ENCODE peak calls at places on chromosomes 11 and 22, in eight cellular contexts. W is AG04450, N is MM.1S, B is neural progenitor cell, J is heart left ventricle, D is cardiac muscle cell, F is A549, E is HepG2. M is an unnamed sample.

GRCh38 chr11:86245369-86246292 is 1.1 kb downstream of the EED start:
- DNase-seq in W (no peak), N (no peak), B (peak; percentile 48), J (no peak), D (peak; percentile 19), F (no peak), E (peak; percentile 23), M (peak; percentile 92)

GRCh38 chr22:45551310-45552016 is 48.8 kb downstream of the FBLN1 start:
- DNase-seq in W (no peak), N (no peak), B (no peak), J (peak; percentile 31), D (peak; percentile 28), F (no peak), E (no peak), M (no peak)

GRCh38 chr22:17117890-17118289 is 3.3 kb downstream of the TMEM121B start:
- DNase-seq in W (no peak), N (no peak), B (no peak), J (no peak), D (no peak), F (no peak), E (no peak), M (no peak)

GRCh38 chr11:96309001-96309642 is 33.9 kb downstream of the MAML2 start:
- DNase-seq in W (no peak), N (no peak), B (peak; percentile 12), J (no peak), D (peak; percentile 82), F (no peak), E (no peak), M (no peak)

GRCh38 chr22:46149998-46150549 is at the start of gene PPARA:
- DNase-seq in W (peak; percentile 13), N (peak; percentile 90), B (peak; percentile 82), J (peak; percentile 93), D (peak; percentile 89), F (peak; percentile 51), E (peak; percentile 46), M (no peak)

GRCh38 chr11:96817488-96817887 is 427.7 kb downstream of the JRKL start:
- DNase-seq in W (no peak), N (no peak), B (no peak), J (no peak), D (peak; percentile 27), F (no peak), E (no peak), M (no peak)

GRCh38 chr11:113628912-113629311 is 77.2 kb downstream of the TMPRSS5 start:
- DNase-seq in W (no peak), N (no peak), B (peak; percentile 76), J (no peak), D (no peak), F (no peak), E (no peak), M (no peak)

GRCh38 chr11:133904818-133905515 is 51.8 kb downstream of the IGSF9B start:
- DNase-seq in W (no peak), N (no peak), B (no peak), J (no peak), D (no peak), F (no peak), E (no peak), M (no peak)

GRCh38 chr22:17772963-17773605 is 1.2 kb downstream of the BID start:
- DNase-seq in W (no peak), N (no peak), B (no peak), J (no peak), D (peak; percentile 37), F (no peak), E (no peak), M (no peak)

DNA sequence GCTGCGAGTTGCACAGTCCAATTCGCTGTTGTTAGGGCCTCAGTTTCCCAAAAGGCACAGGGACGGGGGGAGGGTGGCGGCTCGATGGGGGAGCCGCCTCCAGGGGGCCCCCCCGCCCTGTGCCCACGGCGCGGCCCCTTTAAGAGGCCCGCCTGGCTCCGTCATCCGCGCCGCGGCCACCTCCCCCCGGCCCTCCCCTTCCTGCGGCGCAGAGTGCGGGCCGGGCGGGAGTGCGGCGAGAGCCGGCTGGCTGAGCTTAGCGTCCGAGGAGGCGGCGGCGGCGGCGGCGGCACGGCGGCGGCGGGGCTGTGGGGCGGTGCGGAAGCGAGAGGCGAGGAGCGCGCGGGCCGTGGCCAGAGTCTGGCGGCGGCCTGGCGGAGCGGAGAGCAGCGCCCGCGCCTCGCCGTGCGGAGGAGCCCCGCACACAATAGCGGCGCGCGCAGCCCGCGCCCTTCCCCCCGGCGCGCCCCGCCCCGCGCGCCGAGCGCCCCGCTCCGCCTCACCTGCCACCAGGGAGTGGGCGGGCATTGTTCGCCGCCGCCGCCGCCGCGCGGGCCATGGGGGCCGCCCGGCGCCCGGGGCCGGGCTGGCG is at the start of gene BCR:
- DNase-seq in W (no peak), N (peak; percentile 84), B (peak; percentile 87), J (peak; percentile 76), D (peak; percentile 78), F (peak; percentile 42), E (no peak), M (no peak)
- H3K27ac ChIP-seq in W (no peak within 1 kb of the TSS), N (peak within 1 kb of the TSS; percentile 92), B (no peak within 1 kb of the TSS), J (peak within 1 kb of the TSS; percentile 46), D (no peak within 1 kb of the TSS), F (peak within 1 kb of the TSS; percentile 99), E (peak within 1 kb of the TSS; percentile 69), M (peak within 1 kb of the TSS; percentile 86)

GRCh38 chr11:2647953-2648352 is 51.8 kb downstream of the KCNQ1OT1 start:
- DNase-seq in W (no peak), N (no peak), B (no peak), J (no peak), D (no peak), F (no peak), E (no peak), M (no peak)

GRCh38 chr11:2647167-2647566 is 52.6 kb downstream of the KCNQ1OT1 start:
- DNase-seq in W (no peak), N (no peak), B (no peak), J (no peak), D (no peak), F (no peak), E (no peak), M (no peak)

GRCh38 chr11:2643746-2644145 is 56.0 kb downstream of the KCNQ1OT1 start:
- DNase-seq in W (no peak), N (no peak), B (no peak), J (no peak), D (no peak), F (no peak), E (no peak), M (no peak)

GRCh38 chr11:2644844-2645778 is 54.7 kb downstream of the KCNQ1OT1 start:
- DNase-seq in W (no peak), N (no peak), B (no peak), J (no peak), D (no peak), F (no peak), E (no peak), M (no peak)

DNA sequence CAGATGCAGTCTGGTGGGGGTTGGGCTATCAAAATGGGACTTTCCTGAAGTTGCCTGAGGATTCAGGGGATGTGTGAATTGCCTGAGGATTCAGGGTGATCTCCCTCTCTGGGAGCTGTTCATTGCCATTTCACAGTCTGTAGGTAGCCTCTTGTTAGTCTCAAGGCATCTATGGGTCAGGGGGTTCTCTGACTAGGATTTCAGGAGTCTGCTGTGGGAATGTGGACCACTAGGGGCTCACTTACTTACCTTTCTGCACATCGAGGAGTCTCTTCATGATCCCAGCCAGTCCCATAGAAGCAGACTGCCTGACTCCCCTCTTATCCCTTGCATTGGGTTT is 54.0 kb downstream of the KCNQ1OT1 start:
- DNase-seq in W (no peak), N (no peak), B (no peak), J (no peak), D (no peak), F (no peak), E (no peak), M (no peak)
- H3K9me3 ChIP-seq in W (peaks cover 25% of the 10 kb centered on the region), N (no peaks in the 10 kb centered on the region), B (peaks cover 66% of the 10 kb centered on the region), J (peaks cover 96% of the 10 kb centered on the region), D (no peaks in the 10 kb centered on the region), F (peaks cover 98% of the 10 kb centered on the region), E (peaks cover 100% of the 10 kb centered on the region), M (peaks cover 2% of the 10 kb centered on the region)

GRCh38 chr22:37819100-37819433 is 4.1 kb upstream of the GALR3 start:
- DNase-seq in W (no peak), N (no peak), B (no peak), J (no peak), D (no peak), F (no peak), E (no peak), M (no peak)

GRCh38 chr22:37820350-37820749 is 2.8 kb upstream of the GALR3 start:
- DNase-seq in W (no peak), N (no peak), B (no peak), J (no peak), D (no peak), F (no peak), E (no peak), M (no peak)

GRCh38 chr22:37823134-37823985 is at the start of gene GALR3:
- DNase-seq in W (no peak), N (no peak), B (no peak), J (no peak), D (no peak), F (no peak), E (no peak), M (no peak)

GRCh38 chr22:37824674-37825641 is 1.8 kb downstream of the GALR3 start:
- DNase-seq in W (no peak), N (no peak), B (peak; percentile 77), J (no peak), D (peak; percentile 40), F (no peak), E (no peak), M (no peak)

DNA sequence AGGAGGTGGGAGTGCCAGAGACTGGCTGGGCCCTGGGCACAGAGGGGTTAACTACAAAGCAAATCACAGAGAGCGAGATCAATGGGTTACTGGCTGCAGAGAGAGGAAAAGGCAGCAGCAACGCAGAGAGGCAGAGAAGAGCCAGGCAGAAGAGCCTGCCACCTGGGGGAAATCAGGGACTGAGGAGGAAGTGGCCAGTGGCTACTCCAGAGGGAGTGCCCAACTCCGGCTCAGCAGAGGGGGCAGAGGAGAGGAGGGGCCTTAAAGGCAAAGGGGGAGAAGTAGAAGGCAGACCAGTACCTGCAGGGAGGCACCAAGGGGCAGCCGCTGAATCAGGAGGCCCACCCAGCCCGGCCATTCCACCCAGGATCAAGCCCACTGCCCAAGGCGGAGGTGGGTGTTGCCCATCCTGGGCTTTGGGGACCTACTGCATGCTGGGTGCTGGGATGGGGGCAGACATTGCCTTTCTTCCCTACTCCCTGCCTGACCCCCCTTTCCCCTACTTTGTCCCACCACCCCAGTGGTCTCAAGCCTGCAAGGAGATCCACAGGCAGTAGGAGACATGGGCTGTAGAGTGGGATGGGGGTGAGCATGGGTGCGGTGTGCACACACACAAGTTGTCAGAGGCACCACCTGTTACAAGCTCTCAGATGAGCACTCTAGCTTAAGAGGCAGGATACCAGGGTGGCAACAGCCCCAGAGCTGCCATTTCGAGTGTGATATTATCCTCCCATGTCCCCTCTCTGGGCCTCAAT is 926 bp upstream of the GALR3 start:
- DNase-seq in W (no peak), N (no peak), B (peak; percentile 70), J (no peak), D (no peak), F (no peak), E (peak; percentile 49), M (no peak)
- TF ChIP-seq CTCF in W (no peak), N (no peak), B (no peak), J (no peak), D (no peak), F (no peak), E (peak; percentile 59), M (no peak)

DNA sequence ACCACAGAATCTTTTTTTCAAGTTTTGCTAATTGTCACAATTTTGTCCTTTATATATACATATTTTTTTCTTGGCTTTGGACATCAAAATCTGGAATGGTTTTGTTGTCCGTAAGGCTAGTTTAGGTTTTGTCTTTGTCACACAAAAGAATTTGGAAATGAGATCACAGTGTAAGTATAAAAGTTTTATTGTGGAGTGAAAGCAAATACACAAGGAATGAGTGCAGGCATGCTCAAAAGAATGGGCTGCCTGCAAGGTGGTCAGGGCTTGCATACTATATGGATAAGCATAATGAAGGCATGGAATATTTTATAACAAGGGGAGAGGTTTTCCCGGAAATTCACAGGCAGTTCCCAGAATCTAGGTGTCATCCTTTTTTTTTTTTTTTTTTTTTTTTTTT is 150.2 kb downstream of the ARHGAP42 start:
- DNase-seq in W (no peak), N (no peak), B (no peak), J (no peak), D (no peak), F (no peak), E (no peak), M (no peak)
- H3K27ac ChIP-seq in W (no peak overlapping the region), N (no peak overlapping the region), B (no peak overlapping the region), J (no peak overlapping the region), D (no peak overlapping the region), F (no peak overlapping the region), E (no peak overlapping the region), M (no peak overlapping the region)

M was measured in esophagus muscularis mucosa.